ENCODE peak calls at places on chromosome 5, in four cellular contexts. I is bronchial epithelial cell; D is BJ; V is CD8-positive, alpha-beta T cell. Q is an unnamed sample.

GRCh38 chr5:95960802-95961616 is 642 bp downstream of the ELL2 start:
- DNase-seq in V (peak), I (peak), D (no peak), Q (peak)

GRCh38 chr5:116559239-116559638 is 15.4 kb downstream of the SEMA6A start:
- DNase-seq in V (no peak), I (no peak), D (no peak), Q (no peak)

GRCh38 chr5:158135682-158136176 is 276.8 kb upstream of the CLINT1 start:
- DNase-seq in D (no peak), I (no peak), V (no peak), Q (no peak)

GRCh38 chr5:76337949-76338589 is 65.0 kb upstream of the IQGAP2 start:
- DNase-seq in V (no peak), D (no peak), I (peak), Q (peak)

GRCh38 chr5:89668821-89669220 is 740.7 kb downstream of the CETN3 start:
- DNase-seq in I (no peak), V (no peak), D (no peak), Q (no peak)

GRCh38 chr5:10633271-10634049 is 69.6 kb downstream of the ANKRD33B start:
- DNase-seq in I (no peak), D (no peak), V (peak), Q (no peak)

GRCh38 chr5:146560205-146560812 is 44.3 kb upstream of the GPR151 start:
- DNase-seq in D (no peak), I (no peak), V (no peak), Q (no peak)

GRCh38 chr5:22889714-22890113 is 36.6 kb upstream of the CDH12 start:
- DNase-seq in D (no peak), I (no peak), V (no peak), Q (peak)

GRCh38 chr5:179495906-179496455 is 54.4 kb upstream of the RUFY1 start:
- DNase-seq in V (no peak), D (no peak), I (no peak), Q (no peak)

GRCh38 chr5:129858126-129858675 is 46.1 kb upstream of the CHSY3 start:
- DNase-seq in I (no peak), V (no peak), D (no peak), Q (no peak)

GRCh38 chr5:136036991-136037705 is 8.4 kb downstream of the TGFBI start:
- DNase-seq in V (no peak), D (no peak), I (no peak), Q (peak)

GRCh38 chr5:180109920-180110319 is 38.4 kb upstream of the RNF130 start:
- DNase-seq in V (no peak), D (no peak), I (no peak), Q (no peak)

GRCh38 chr5:411728-412127 is 31.2 kb upstream of the EXOC3 start:
- DNase-seq in I (no peak), D (no peak), V (no peak), Q (no peak)

GRCh38 chr5:91245871-91246270 is 137.2 kb downstream of the ARRDC3 start:
- DNase-seq in I (no peak), D (no peak), V (no peak), Q (no peak)

GRCh38 chr5:134046801-134047707 is 42.3 kb upstream of the VDAC1 start:
- DNase-seq in I (no peak), V (no peak), D (no peak), Q (no peak)

GRCh38 chr5:73233461-73234151 is 60.6 kb downstream of the TMEM174 start:
- DNase-seq in V (no peak), D (no peak), I (no peak), Q (no peak)

GRCh38 chr5:76292923-76293322 is 110.2 kb upstream of the IQGAP2 start:
- DNase-seq in V (no peak), I (no peak), D (no peak), Q (no peak)

GRCh38 chr5:16888694-16889124 is 47.4 kb downstream of the MYO10 start:
- DNase-seq in V (no peak), I (peak), D (no peak), Q (no peak)

GRCh38 chr5:120449501-120449900 is 14.6 kb upstream of the PRR16 start:
- DNase-seq in I (no peak), D (no peak), V (no peak), Q (no peak)

GRCh38 chr5:102649731-102650130 is 105.4 kb upstream of the PAM start:
- DNase-seq in V (no peak), D (no peak), I (no peak), Q (no peak)

GRCh38 chr5:107889387-107889786 is 218.7 kb upstream of the EFNA5 start:
- DNase-seq in I (no peak), V (no peak), D (no peak), Q (no peak)

GRCh38 chr5:1931590-1932138 is 48.9 kb upstream of the IRX4 start:
- DNase-seq in I (no peak), D (no peak), V (no peak), Q (peak)

GRCh38 chr5:64869419-64869818 is 100.7 kb downstream of the CWC27 start:
- DNase-seq in D (peak), I (peak), V (no peak), Q (no peak)

GRCh38 chr5:90641528-90641927 is 82.9 kb downstream of the ADGRV1 start:
- DNase-seq in D (no peak), I (no peak), V (no peak), Q (no peak)

GRCh38 chr5:69492391-69493234 is at the start of gene OCLN:
- DNase-seq in V (no peak), D (no peak), I (peak), Q (peak)

GRCh38 chr5:124516567-124516966 is 229.9 kb downstream of the ZNF608 start:
- DNase-seq in V (no peak), D (no peak), I (no peak), Q (no peak)

GRCh38 chr5:137141779-137142178 is 357.3 kb downstream of the SPOCK1 start:
- DNase-seq in V (no peak), D (no peak), I (peak), Q (no peak)

GRCh38 chr5:173760461-173761181 is 127.5 kb upstream of the CPEB4 start:
- DNase-seq in V (no peak), I (no peak), D (no peak), Q (no peak)

GRCh38 chr5:173763410-173763809 is 124.7 kb upstream of the CPEB4 start:
- DNase-seq in V (no peak), I (no peak), D (no peak), Q (no peak)

GRCh38 chr5:173762930-173763329 is 125.2 kb upstream of the CPEB4 start:
- DNase-seq in V (no peak), D (no peak), I (no peak), Q (no peak)

GRCh38 chr5:173761182-173761521 is 127.0 kb upstream of the CPEB4 start:
- DNase-seq in D (no peak), I (no peak), V (no peak), Q (no peak)

GRCh38 chr5:173762045-173762444 is 126.1 kb upstream of the CPEB4 start:
- DNase-seq in V (no peak), I (no peak), D (no peak), Q (no peak)
- TF ChIP-seq CTCF in V (no peak), I (no peak), D (no peak), Q (no peak)

DNA sequence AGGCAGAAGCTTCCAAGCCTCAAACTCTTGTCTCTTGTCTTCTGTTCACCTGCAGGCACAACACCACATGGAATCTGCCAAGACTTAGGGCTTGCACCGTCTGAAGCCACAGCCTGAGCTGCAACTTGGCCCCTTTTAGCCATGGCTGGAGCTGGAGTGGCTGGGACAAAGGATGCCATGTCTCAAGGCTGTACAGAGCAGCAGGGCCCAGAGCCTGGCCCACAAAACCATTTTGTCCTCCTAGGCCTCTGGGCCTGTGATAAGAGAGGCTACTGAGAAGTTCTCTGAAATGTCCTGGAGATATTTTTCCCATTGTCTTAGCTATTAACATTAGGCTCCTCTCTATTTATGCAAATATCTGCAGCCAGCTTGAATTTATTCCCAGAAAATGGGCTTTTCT is 330.8 kb downstream of the DTWD2 start:
- DNase-seq in V (no peak), I (no peak), D (no peak), Q (no peak)
- TF ChIP-seq CTCF in V (no peak), I (no peak), D (no peak), Q (no peak)

DNA sequence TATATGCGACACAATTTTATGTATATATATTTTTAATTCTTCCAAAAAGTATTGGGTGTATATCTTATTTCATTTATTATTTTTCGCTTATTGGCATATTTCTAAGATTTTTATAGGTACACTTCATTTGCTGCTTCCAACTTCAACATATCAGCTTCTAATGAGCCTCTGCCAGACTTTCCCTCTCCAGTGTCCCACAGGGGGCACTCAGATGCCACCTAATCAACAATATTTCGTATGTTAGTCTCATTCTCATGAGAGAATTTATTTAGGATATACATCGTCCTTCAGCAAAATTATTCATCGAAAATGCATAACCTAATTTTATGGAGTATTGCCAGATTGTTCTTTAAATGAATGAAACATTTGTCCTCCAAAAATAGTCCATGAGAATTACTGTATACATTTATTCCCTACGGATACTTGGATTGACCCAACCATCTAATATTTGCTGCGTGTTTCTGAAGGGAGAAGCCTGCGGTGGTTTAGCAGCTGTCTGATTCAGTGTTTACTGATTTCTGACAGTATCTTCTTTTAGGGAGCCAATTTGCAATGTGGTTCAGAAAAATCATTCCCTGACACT is 100.6 kb upstream of the SELENOP start:
- DNase-seq in D (no peak), V (peak), I (peak), Q (no peak)
- TF ChIP-seq CTCF in D (peak), V (peak), I (peak), Q (peak)

GRCh38 chr5:59829922-59830321 is 63.6 kb downstream of the PDE4D start:
- DNase-seq in D (no peak), I (no peak), V (no peak), Q (no peak)

GRCh38 chr5:59829389-59829788 is 64.1 kb downstream of the PDE4D start:
- DNase-seq in V (no peak), D (peak), I (no peak), Q (no peak)

GRCh38 chr5:59832577-59833301 is 60.8 kb downstream of the PDE4D start:
- DNase-seq in I (no peak), V (no peak), D (no peak), Q (no peak)

GRCh38 chr5:59831341-59831989 is 62.1 kb downstream of the PDE4D start:
- DNase-seq in V (no peak), I (no peak), D (no peak), Q (no peak)

GRCh38 chr5:59830801-59831200 is 62.7 kb downstream of the PDE4D start:
- DNase-seq in D (no peak), V (no peak), I (no peak), Q (no peak)
- TF ChIP-seq CTCF in D (no peak), V (no peak), I (no peak), Q (no peak)

GRCh38 chr5:15601274-15601673 is 101.3 kb downstream of the FBXL7 start:
- DNase-seq in V (no peak), I (no peak), D (no peak), Q (no peak)
- TF ChIP-seq CTCF in V (no peak), I (no peak), D (no peak), Q (no peak)

GRCh38 chr5:140800816-140801493 is at the start of gene PCDHA3:
- DNase-seq in I (peak), D (no peak), V (no peak), Q (no peak)
- TF ChIP-seq CTCF in I (peak), D (peak), V (no peak), Q (no peak)

GRCh38 chr5:149837680-149838269 is 106.8 kb downstream of the PDE6A start:
- DNase-seq in V (no peak), D (no peak), I (peak), Q (peak)
- TF ChIP-seq CTCF in V (no peak), D (peak), I (peak), Q (peak)

Q was measured in GM13977.